ENCODE peak calls at places on chromosomes 16 and 17, in four cellular contexts. G is substantia nigra, M is neural crest cell, B is NCI-H1930. X is an unnamed sample.

GRCh38 chr16:28587386-28587785 is 9.5 kb downstream of the SULT1A2 start:
- DNase-seq in G (no peak), M (no peak), B (no peak), X (no peak)

GRCh38 chr16:85522517-85522841 is 90.6 kb upstream of the GSE1 start:
- DNase-seq in G (no peak), M (no peak), B (no peak), X (no peak)

GRCh38 chr17:71740866-71741265 is 380.0 kb upstream of the SOX9 start:
- DNase-seq in G (no peak), M (no peak), B (no peak), X (no peak)

GRCh38 chr16:74052006-74052405 is 244.6 kb upstream of the PSMD7 start:
- DNase-seq in G (no peak), M (no peak), B (no peak), X (no peak)

GRCh38 chr17:35051579-35052239 is 11.8 kb downstream of the RFFL start:
- DNase-seq in G (no peak), M (no peak), B (no peak), X (no peak)

GRCh38 chr16:56684926-56685590 is 2.8 kb downstream of the MT1X start:
- DNase-seq in G (no peak), M (no peak), B (no peak), X (no peak)

GRCh38 chr17:77690271-77691161 is 268.0 kb upstream of the TNRC6C start:
- DNase-seq in G (no peak), M (no peak), B (no peak), X (no peak)

GRCh38 chr16:17414421-17414820 is 56.3 kb downstream of the XYLT1 start:
- DNase-seq in G (no peak), M (no peak), B (no peak), X (no peak)

GRCh38 chr17:58330997-58331814 is 2.6 kb upstream of the TSPOAP1 start:
- DNase-seq in G (no peak), M (no peak), B (no peak), X (no peak)

GRCh38 chr16:11276880-11277593 is 757 bp upstream of the PRM2 start:
- DNase-seq in G (no peak), M (no peak), B (no peak), X (no peak)

GRCh38 chr17:57496382-57496781 is 240.1 kb downstream of the MSI2 start:
- DNase-seq in G (no peak), M (no peak), B (no peak), X (no peak)

GRCh38 chr16:951660-952301 is 19.0 kb downstream of the LMF1 start:
- DNase-seq in G (no peak), M (no peak), B (no peak), X (no peak)

GRCh38 chr17:59764292-59764741 is 56.9 kb downstream of the VMP1 start:
- DNase-seq in G (no peak), M (no peak), B (no peak), X (no peak)

GRCh38 chr17:40648326-40648968 is 829 bp upstream of the SMARCE1 start:
- DNase-seq in G (no peak), M (peak; percentile 10), B (peak; percentile 52), X (no peak)

GRCh38 chr17:33210240-33210639 is 82.9 kb downstream of the ASIC2 start:
- DNase-seq in G (no peak), M (no peak), B (no peak), X (no peak)

GRCh38 chr16:50464325-50465290 is 83.6 kb upstream of the NKD1 start:
- DNase-seq in G (no peak), M (no peak), B (no peak), X (no peak)

GRCh38 chr17:80389011-80389995 is 25.7 kb upstream of the ENDOV start:
- DNase-seq in G (no peak), M (no peak), B (no peak), X (no peak)

GRCh38 chr16:14018848-14019247 is 52.3 kb upstream of the MRTFB start:
- DNase-seq in G (no peak), M (no peak), B (no peak), X (no peak)

GRCh38 chr17:66576473-66576872 is 258.4 kb upstream of the CACNG5 start:
- DNase-seq in G (no peak), M (no peak), B (no peak), X (no peak)

GRCh38 chr16:72884573-72884972 is 163.4 kb downstream of the ZFHX3 start:
- DNase-seq in G (no peak), M (no peak), B (no peak), X (no peak)

GRCh38 chr16:17744903-17745581 is 274.3 kb upstream of the XYLT1 start:
- DNase-seq in G (no peak), M (no peak), B (no peak), X (no peak)

GRCh38 chr17:77796201-77796860 is 162.2 kb upstream of the TNRC6C start:
- DNase-seq in G (no peak), M (no peak), B (no peak), X (no peak)

GRCh38 chr17:2749058-2749783 is at the start of gene CCDC92B:
- DNase-seq in G (peak; percentile 49), M (no peak), B (peak; percentile 63), X (no peak)

GRCh38 chr16:83453977-83454376 is 353.8 kb upstream of the HSBP1 start:
- DNase-seq in G (no peak), M (no peak), B (no peak), X (no peak)

GRCh38 chr16:87850009-87851006 is 19.0 kb downstream of the SLC7A5 start:
- DNase-seq in G (peak; percentile 63), M (peak; percentile 72), B (peak; percentile 45), X (no peak)

X was measured in dorsolateral prefrontal cortex.